ENCODE peak calls at places on chromosomes 1 and 21, in four cellular contexts. X is HepG2, Z is WTC11, K is K562. R is an unnamed sample.

GRCh38 chr1:19814681-19815503 is at the start of gene RNF186:
- DNase-seq in X (peak; percentile 68), Z (no peak), K (no peak), R (no peak)

GRCh38 chr1:199759268-199759724 is 268.2 kb upstream of the NR5A2 start:
- DNase-seq in X (no peak), Z (no peak), K (no peak), R (no peak)

GRCh38 chr1:1616045-1616821 is 933 bp downstream of the MIB2 start:
- DNase-seq in X (no peak), Z (peak; percentile 15), K (peak; percentile 85), R (no peak)

GRCh38 chr1:84095308-84095707 is 48.8 kb upstream of the PRKACB start:
- DNase-seq in X (no peak), Z (no peak), K (no peak), R (no peak)

GRCh38 chr1:59266180-59266926 is 30.5 kb upstream of the FGGY start:
- DNase-seq in X (no peak), Z (no peak), K (no peak), R (no peak)

GRCh38 chr1:41977329-41977728 is 58.6 kb upstream of the HIVEP3 start:
- DNase-seq in X (no peak), Z (no peak), K (no peak), R (no peak)

GRCh38 chr1:66261370-66261769 is 272.6 kb upstream of the SGIP1 start:
- DNase-seq in X (no peak), Z (no peak), K (no peak), R (no peak)

GRCh38 chr1:231861541-231862481 is 235.2 kb downstream of the DISC1 start:
- DNase-seq in X (no peak), Z (no peak), K (no peak), R (no peak)

GRCh38 chr1:70910013-70910412 is 137.6 kb downstream of the PTGER3 start:
- DNase-seq in X (no peak), Z (no peak), K (no peak), R (no peak)

GRCh38 chr1:234840843-234841242 is 230.9 kb upstream of the IRF2BP2 start:
- DNase-seq in X (no peak), Z (no peak), K (no peak), R (no peak)

GRCh38 chr1:67610450-67610849 is 74.6 kb upstream of the GADD45A start:
- DNase-seq in X (no peak), Z (no peak), K (no peak), R (no peak)

GRCh38 chr1:81699234-81699633 is 101.5 kb upstream of the ADGRL2 start:
- DNase-seq in X (no peak), Z (no peak), K (no peak), R (no peak)

GRCh38 chr1:36560621-36561364 is 78.1 kb upstream of the CSF3R start:
- DNase-seq in X (no peak), Z (no peak), K (no peak), R (no peak)

DNA sequence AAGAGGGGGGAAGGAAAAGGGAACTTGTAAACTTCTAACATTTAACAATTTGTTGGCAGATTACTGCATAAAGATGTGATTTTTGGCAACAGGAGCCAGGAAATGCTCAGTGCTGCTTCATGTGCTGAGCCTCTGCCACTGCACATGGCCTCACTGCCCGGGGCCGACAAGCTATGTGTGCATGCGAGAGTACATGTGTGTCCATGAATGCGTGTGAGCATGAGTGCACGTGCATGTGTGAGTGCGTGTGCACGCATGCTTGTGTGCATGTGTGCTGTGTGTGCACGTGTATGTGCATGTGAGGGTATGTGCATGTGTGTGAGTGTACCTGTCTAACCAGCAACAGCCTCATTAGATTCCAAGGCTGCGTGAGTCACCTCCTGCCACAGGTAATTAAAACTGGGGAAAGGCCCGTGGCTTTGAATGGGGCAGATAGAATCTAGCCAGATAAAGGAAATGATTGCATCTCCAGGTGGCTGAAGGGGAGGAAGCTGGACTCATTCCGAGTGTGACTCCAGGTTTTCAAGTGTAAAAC is 41.4 kb upstream of the TSPEAR start:
- DNase-seq in X (no peak), Z (peak; percentile 5), K (no peak), R (no peak)
- TF ChIP-seq ELF4 in X (no peak), Z (no peak), K (no peak), R (no peak)

GRCh38 chr21:38277501-38278111 is 20.8 kb downstream of the KCNJ15 start:
- DNase-seq in X (no peak), Z (no peak), K (no peak), R (no peak)
- TF ChIP-seq ELF4 in X (no peak), Z (no peak), K (no peak), R (no peak)

GRCh38 chr1:78833491-78833890 is 173.0 kb downstream of the ADGRL4 start:
- DNase-seq in X (no peak), Z (no peak), K (no peak), R (no peak)
- TF ChIP-seq ELF4 in X (no peak), Z (no peak), K (no peak), R (no peak)

DNA sequence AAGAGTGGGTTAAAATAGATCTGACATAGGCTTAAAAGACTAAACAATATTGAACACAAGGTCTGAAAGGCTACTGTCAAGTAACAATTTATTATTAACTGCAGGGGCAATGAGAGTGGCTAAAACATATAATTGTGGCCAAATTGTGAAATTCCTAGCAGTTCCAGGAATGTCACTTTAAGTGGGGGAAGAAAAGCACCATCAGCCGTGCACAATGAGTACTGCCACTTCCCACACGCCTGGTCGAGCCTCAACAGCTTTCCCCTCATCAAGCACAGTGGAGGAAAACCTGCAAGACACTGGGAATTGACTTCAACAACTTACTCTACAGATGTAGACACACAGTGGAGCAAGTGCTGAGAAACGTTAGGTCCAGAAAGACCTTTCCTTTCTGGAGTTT is 16.4 kb downstream of the TFB2M start:
- DNase-seq in X (no peak), Z (no peak), K (no peak), R (no peak)
- TF ChIP-seq ELF4 in X (no peak), Z (no peak), K (no peak), R (no peak)

DNA sequence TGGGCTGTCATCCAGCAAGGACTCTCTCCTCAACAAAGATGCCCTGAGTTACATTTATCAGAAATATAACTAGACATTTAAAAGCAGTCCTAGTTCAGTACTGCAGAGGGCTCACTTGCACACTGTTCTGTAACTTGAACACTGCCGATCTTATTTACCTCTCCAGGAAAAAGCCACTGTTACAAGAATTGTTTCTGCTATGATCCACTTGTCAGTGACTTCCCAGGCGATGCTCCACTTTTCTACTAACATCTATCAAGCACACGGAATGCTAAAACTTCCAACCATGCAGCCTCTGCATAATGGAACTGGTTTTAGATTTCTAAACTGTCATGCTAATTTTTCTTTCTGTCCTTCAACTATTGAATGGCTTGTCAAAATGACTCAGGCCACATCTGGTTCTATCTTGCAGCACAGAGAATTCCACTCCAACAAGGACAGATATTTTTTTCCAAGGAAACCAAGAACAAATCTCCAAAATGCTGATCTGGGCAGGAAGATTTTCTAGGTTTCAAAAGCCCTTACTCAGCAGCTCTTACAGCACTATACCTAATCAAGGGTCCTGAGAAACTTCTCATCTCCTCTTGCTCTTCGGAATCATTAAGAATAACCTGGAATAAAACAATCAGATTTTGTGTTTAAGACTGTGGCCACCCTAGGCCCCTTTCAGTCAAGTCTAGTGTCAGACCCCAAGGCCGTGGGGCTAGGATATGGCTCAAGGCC is 9.9 kb downstream of the SEC16B start:
- DNase-seq in X (peak; percentile 29), Z (no peak), K (no peak), R (peak; percentile 36)
- TF ChIP-seq ELF4 in X (no peak), Z (no peak), K (no peak), R (no peak)

GRCh38 chr1:11893907-11894251 is 32.3 kb downstream of the KIAA2013 start:
- DNase-seq in X (peak; percentile 49), Z (peak; percentile 87), K (peak; percentile 94), R (peak; percentile 81)
- TF ChIP-seq ELF4 in X (no peak), Z (no peak), K (no peak), R (no peak)

DNA sequence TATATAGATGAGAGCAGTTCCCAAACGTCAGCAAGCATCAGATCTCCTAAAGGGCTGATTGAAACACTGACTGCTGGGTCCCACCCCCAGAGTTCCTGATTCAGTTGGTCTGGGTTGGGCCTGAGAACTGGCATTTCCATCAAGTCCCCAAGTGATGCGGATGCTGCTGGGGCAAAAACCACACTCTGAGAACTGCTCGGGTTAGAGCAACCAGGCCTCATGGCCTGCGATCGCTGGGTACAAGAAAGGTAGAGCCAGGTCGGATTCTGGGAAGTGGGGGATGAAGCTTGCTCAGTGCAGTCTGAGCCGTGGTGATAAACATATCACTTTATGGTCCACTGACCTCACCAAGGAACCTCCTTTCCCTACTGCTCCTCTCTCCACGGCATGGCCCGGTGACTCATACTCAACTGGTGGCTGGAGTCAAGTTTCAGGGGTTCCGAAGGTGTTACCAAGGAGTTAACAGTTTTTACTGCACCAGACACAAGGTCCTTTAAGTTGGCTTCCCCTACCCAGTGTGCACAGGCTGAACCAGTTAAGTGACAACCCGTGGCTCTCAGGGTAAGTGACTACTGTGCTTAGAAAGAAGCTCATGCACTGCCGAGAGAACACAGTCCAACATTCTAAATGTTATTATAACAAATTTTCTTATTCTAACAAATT is 153.5 kb downstream of the TGFBR3 start:
- DNase-seq in X (no peak), Z (no peak), K (peak; percentile 85), R (peak; percentile 61)
- TF ChIP-seq ELF4 in X (no peak), Z (no peak), K (peak; percentile 50), R (no peak)

DNA sequence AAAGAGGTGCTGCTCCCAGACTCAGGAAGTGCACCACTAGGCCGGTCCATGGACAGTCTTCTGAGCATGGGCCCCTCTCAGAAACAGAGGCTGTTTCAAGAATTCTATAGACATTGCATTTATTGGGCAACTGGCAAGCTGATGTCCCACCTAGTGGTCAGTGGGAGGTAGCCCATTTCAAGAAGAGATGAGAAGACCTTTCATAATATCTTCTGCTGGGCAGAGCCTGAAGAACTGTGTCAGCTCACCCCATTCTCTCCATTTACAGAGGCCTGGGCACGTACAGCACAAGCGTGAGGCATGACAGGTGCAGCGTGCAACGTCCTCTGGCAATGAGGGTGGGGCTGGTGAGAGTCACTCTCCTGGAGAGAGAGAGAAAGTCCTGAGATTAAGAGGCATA is 216.0 kb downstream of the DYRK1A start:
- DNase-seq in X (peak; percentile 57), Z (no peak), K (peak; percentile 43), R (peak; percentile 48)
- TF ChIP-seq ELF4 in X (no peak), Z (no peak), K (no peak), R (no peak)

R was measured in HEK293T.